ENCODE peak calls at places on chromosomes 6 and 20, in seven cellular contexts. K is activated CD4-positive, alpha-beta T cell treated with anti-CD3 and anti-CD28 coated beads for 4 hours; Z is SW 1271; R is stimulated activated CD4-positive, alpha-beta T cell treated with anti-CD3 and anti-CD28 coated beads, Interleukin-12 subunit alpha, Interleukin-12 subunit beta, amount 100 ng/mL, for 4 hours; X is posterior cingulate gyrus; L is left lung; A is NCI-H2081. D is an unnamed sample.

GRCh38 chr6:23663652-23664051 is 462.4 kb upstream of the NRSN1 start:
- DNase-seq in K (no peak), Z (no peak), R (no peak), X (no peak), L (no peak), A (no peak), D (no peak)

GRCh38 chr6:25016311-25016710 is 80.6 kb upstream of the RIPOR2 start:
- DNase-seq in K (no peak), Z (no peak), R (no peak), X (no peak), L (no peak), A (no peak), D (no peak)

GRCh38 chr6:106799008-106799952 is 169.9 kb downstream of the QRSL1 start:
- DNase-seq in K (no peak), Z (no peak), R (no peak), X (no peak), L (no peak), A (no peak), D (no peak)

GRCh38 chr6:137495652-137496391 is 1.6 kb upstream of the OLIG3 start:
- DNase-seq in K (no peak), Z (no peak), R (no peak), X (no peak), L (peak), A (no peak), D (no peak)

GRCh38 chr6:29953001-29953436 is 10.7 kb downstream of the HLA-A start:
- DNase-seq in K (no peak), Z (no peak), R (no peak), X (no peak), L (no peak), A (no peak), D (no peak)

GRCh38 chr20:32036716-32037355 is 15.2 kb upstream of the HCK start:
- DNase-seq in K (no peak), Z (no peak), R (no peak), X (no peak), L (peak), A (no peak), D (no peak)

GRCh38 chr20:17946572-17947473 is 21.8 kb downstream of the SNX5 start:
- DNase-seq in K (no peak), Z (no peak), R (no peak), X (no peak), L (no peak), A (no peak), D (no peak)

GRCh38 chr20:57332105-57333089 is 2.8 kb downstream of the SPO11 start:
- DNase-seq in K (no peak), Z (no peak), R (no peak), X (no peak), L (no peak), A (no peak), D (no peak)

GRCh38 chr20:57621426-57622200 is 1.4 kb upstream of the ZBP1 start:
- DNase-seq in K (no peak), Z (no peak), R (no peak), X (no peak), L (peak), A (no peak), D (no peak)

GRCh38 chr6:36493859-36494258 is 51.1 kb downstream of the KCTD20 start:
- DNase-seq in K (no peak), Z (no peak), R (no peak), X (no peak), L (no peak), A (no peak), D (no peak)

GRCh38 chr20:4811661-4812181 is 90.0 kb downstream of the PRND start:
- DNase-seq in K (peak), Z (no peak), R (no peak), X (no peak), L (peak), A (no peak), D (peak)

GRCh38 chr6:6734463-6735455 is 146.2 kb downstream of the LY86 start:
- DNase-seq in K (no peak), Z (no peak), R (no peak), X (no peak), L (no peak), A (no peak), D (no peak)

GRCh38 chr6:55758156-55758942 is 117.0 kb downstream of the BMP5 start:
- DNase-seq in K (no peak), Z (no peak), R (no peak), X (no peak), L (no peak), A (no peak), D (no peak)

GRCh38 chr20:542777-543368 is 717 bp downstream of the CSNK2A1 start:
- DNase-seq in K (peak), Z (no peak), R (peak), X (no peak), L (peak), A (no peak), D (no peak)

GRCh38 chr20:50004175-50004574 is 21.4 kb downstream of the SNAI1 start:
- DNase-seq in K (no peak), Z (no peak), R (no peak), X (no peak), L (no peak), A (no peak), D (no peak)

GRCh38 chr6:157994126-157994795 is 12.6 kb downstream of the SYNJ2 start:
- DNase-seq in K (no peak), Z (no peak), R (no peak), X (no peak), L (no peak), A (no peak), D (peak)

GRCh38 chr20:11849976-11850670 is 67.6 kb upstream of the BTBD3 start:
- DNase-seq in K (no peak), Z (no peak), R (no peak), X (no peak), L (no peak), A (no peak), D (no peak)

GRCh38 chr20:19114410-19114809 is 98.0 kb upstream of the SLC24A3 start:
- DNase-seq in K (no peak), Z (no peak), R (no peak), X (no peak), L (no peak), A (no peak), D (no peak)

GRCh38 chr20:22003680-22004079 is 298.2 kb downstream of the PAX1 start:
- DNase-seq in K (no peak), Z (no peak), R (no peak), X (no peak), L (no peak), A (no peak), D (no peak)

GRCh38 chr20:49276201-49276894 is 1.5 kb downstream of the ZNFX1 start:
- DNase-seq in K (peak), Z (peak), R (peak), X (no peak), L (no peak), A (peak), D (no peak)

GRCh38 chr6:170067257-170067656 is 223.6 kb downstream of the DLL1 start:
- DNase-seq in K (no peak), Z (no peak), R (no peak), X (no peak), L (peak), A (no peak), D (peak)

GRCh38 chr6:5764401-5764955 is 242.2 kb downstream of the NRN1 start:
- DNase-seq in K (no peak), Z (no peak), R (no peak), X (peak), L (no peak), A (no peak), D (peak)

GRCh38 chr6:136920216-136920857 is 1.8 kb upstream of the SLC35D3 start:
- DNase-seq in K (no peak), Z (no peak), R (no peak), X (no peak), L (no peak), A (peak), D (no peak)

GRCh38 chr6:138403324-138403800 is 661 bp upstream of the HEBP2 start:
- DNase-seq in K (peak), Z (no peak), R (peak), X (no peak), L (peak), A (no peak), D (peak)